ENCODE peak calls at places on chromosomes 1 and 21, in four cellular contexts. X, W, R and U are unnamed samples.

GRCh38 chr1:147504801-147505303 is 36.4 kb upstream of the BCL9 start:
- DNase-seq in X (no peak), R (no peak), W (no peak), U (no peak)

GRCh38 chr1:193312432-193312831 is 126.0 kb upstream of the B3GALT2 start:
- DNase-seq in X (no peak), W (no peak), R (no peak), U (no peak)

GRCh38 chr1:203422656-203423055 is 53.0 kb upstream of the PRELP start:
- DNase-seq in X (no peak), R (peak; percentile 6), W (no peak), U (no peak)

GRCh38 chr1:93346472-93346991 is 825 bp downstream of the DR1 start:
- DNase-seq in R (peak; percentile 33), W (no peak), X (peak; percentile 10), U (peak; percentile 43)

GRCh38 chr1:223834660-223835263 is 11.0 kb downstream of the TP53BP2 start:
- DNase-seq in R (peak; percentile 34), X (no peak), W (no peak), U (no peak)

GRCh38 chr1:2971609-2972008 is 49.7 kb upstream of the ACTRT2 start:
- DNase-seq in W (no peak), R (no peak), X (no peak), U (no peak)

GRCh38 chr1:3541930-3542329 is 69.4 kb downstream of the MEGF6 start:
- DNase-seq in R (no peak), X (no peak), W (no peak), U (no peak)

GRCh38 chr1:217106231-217106630 is 383.0 kb upstream of the ESRRG start:
- DNase-seq in R (peak; percentile 51), X (no peak), W (no peak), U (no peak)

GRCh38 chr1:81374481-81374880 is 426.3 kb upstream of the ADGRL2 start:
- DNase-seq in X (no peak), W (no peak), R (no peak), U (no peak)

GRCh38 chr1:57843760-57844159 is 419.9 kb upstream of the DAB1 start:
- DNase-seq in X (no peak), W (no peak), R (peak; percentile 54), U (no peak)

GRCh38 chr1:42165511-42166210 is 1.1 kb upstream of the GUCA2A start:
- DNase-seq in X (no peak), W (no peak), R (peak; percentile 76), U (no peak)

GRCh38 chr1:58882322-58882951 is 98.6 kb upstream of the JUN start:
- DNase-seq in R (no peak), X (no peak), W (no peak), U (no peak)

GRCh38 chr1:25458550-25459298 is 28.0 kb downstream of the MACO1 start:
- DNase-seq in X (no peak), R (no peak), W (no peak), U (no peak)

GRCh38 chr1:241837901-241838300 is 10.1 kb upstream of the EXO1 start:
- DNase-seq in R (peak; percentile 34), X (no peak), W (no peak), U (no peak)

GRCh38 chr21:32483293-32483595 is 70.7 kb downstream of the EVA1C start:
- DNase-seq in W (no peak), R (no peak), X (no peak), U (no peak)

GRCh38 chr1:203351037-203351625 is at the start of gene FMOD:
- DNase-seq in R (no peak), X (no peak), W (no peak), U (no peak)

GRCh38 chr1:156115514-156116374 is 1.2 kb downstream of the LMNA start:
- DNase-seq in W (no peak), X (no peak), R (peak; percentile 88), U (no peak)

GRCh38 chr1:245673920-245674414 is 519.2 kb downstream of the KIF26B start:
- DNase-seq in R (peak; percentile 13), X (no peak), W (no peak), U (no peak)

GRCh38 chr21:44618909-44619308 is 7.0 kb downstream of the KRTAP10-8 start:
- DNase-seq in R (no peak), W (no peak), X (peak; percentile 13), U (no peak)

GRCh38 chr1:99599678-99600175 is 46.2 kb upstream of the PALMD start:
- DNase-seq in R (peak; percentile 92), X (no peak), W (no peak), U (no peak)

GRCh38 chr1:26097696-26098095 is 13.9 kb upstream of the PDIK1L start:
- DNase-seq in W (no peak), X (no peak), R (peak; percentile 56), U (no peak)